ENCODE peak calls at places on chromosomes 1 and 21, in four cellular contexts. One of them, this sample, is unnamed.

GRCh38 chr1:43267291-43267805 is 2.4 kb upstream of the TMEM125 start:
- DNase-seq in neuronal stem cell: no peak
- DNase-seq in non-pigmented ciliary epithelial cell: peak
- DNase-seq in neural crest cell: no peak
- DNase-seq in this sample: peak

GRCh38 chr21:32190491-32191144 is 88.2 kb downstream of the MIS18A start:
- DNase-seq in neuronal stem cell: no peak
- DNase-seq in non-pigmented ciliary epithelial cell: no peak
- DNase-seq in neural crest cell: no peak
- DNase-seq in this sample: no peak

GRCh38 chr1:223702735-223703667 is 9.3 kb upstream of the CAPN2 start:
- DNase-seq in neuronal stem cell: no peak
- DNase-seq in non-pigmented ciliary epithelial cell: no peak
- DNase-seq in neural crest cell: no peak
- DNase-seq in this sample: no peak

GRCh38 chr1:199123615-199124014 is 484.8 kb downstream of the PTPRC start:
- DNase-seq in neuronal stem cell: no peak
- DNase-seq in non-pigmented ciliary epithelial cell: peak
- DNase-seq in neural crest cell: no peak
- DNase-seq in this sample: peak

GRCh38 chr1:160083968-160084770 is 2.8 kb downstream of the KCNJ9 start:
- DNase-seq in neuronal stem cell: no peak
- DNase-seq in non-pigmented ciliary epithelial cell: no peak
- DNase-seq in neural crest cell: peak
- DNase-seq in this sample: no peak

GRCh38 chr1:212601524-212601923 is 7.0 kb upstream of the ATF3 start:
- DNase-seq in neuronal stem cell: no peak
- DNase-seq in non-pigmented ciliary epithelial cell: no peak
- DNase-seq in neural crest cell: no peak
- DNase-seq in this sample: no peak

GRCh38 chr21:42614811-42615342 is 38.5 kb upstream of the PDE9A start:
- DNase-seq in neuronal stem cell: no peak
- DNase-seq in non-pigmented ciliary epithelial cell: no peak
- DNase-seq in neural crest cell: no peak
- DNase-seq in this sample: no peak

GRCh38 chr1:207691006-207691405 is 46.1 kb downstream of the CR1L start:
- DNase-seq in neuronal stem cell: no peak
- DNase-seq in non-pigmented ciliary epithelial cell: no peak
- DNase-seq in neural crest cell: no peak
- DNase-seq in this sample: no peak